ENCODE peak calls at places on chromosomes 12 and 14, in ten cellular contexts. V is PC-3; W is IMR-90; A is CD4-positive, alpha-beta T cell; E is A549; P is Caco-2; L is GM12865; Z is AG04450; G is OCI-LY7; M is astrocyte of the spinal cord. R is an unnamed sample.

GRCh38 chr12:55745361-55746146 is 2.6 kb downstream of the GDF11 start:
- DNase-seq in V (no peak), W (no peak), A (no peak), E (no peak), P (no peak), L (no peak), Z (no peak), G (peak), M (peak), R (peak)

GRCh38 chr14:105491366-105492006 is 440 bp downstream of the TEDC1 start:
- DNase-seq in V (peak), W (peak), A (peak), E (peak), P (peak), L (peak), Z (no peak), G (peak), M (peak), R (peak)

GRCh38 chr12:124620606-124621295 is 53.3 kb upstream of the NCOR2 start:
- DNase-seq in V (no peak), W (peak), A (no peak), E (no peak), P (no peak), L (no peak), Z (no peak), G (no peak), M (peak), R (no peak)

GRCh38 chr12:24661657-24662096 is 287.2 kb downstream of the BCAT1 start:
- DNase-seq in V (no peak), W (peak), A (no peak), E (no peak), P (no peak), L (no peak), Z (peak), G (no peak), M (peak), R (no peak)

GRCh38 chr12:111753144-111753881 is 13.4 kb upstream of the ALDH2 start:
- DNase-seq in V (peak), W (peak), A (no peak), E (peak), P (peak), L (peak), Z (peak), G (peak), M (peak), R (peak)

GRCh38 chr12:114013601-114014345 is 47.6 kb upstream of the RBM19 start:
- DNase-seq in V (peak), W (peak), A (no peak), E (peak), P (peak), L (peak), Z (peak), G (peak), M (peak), R (no peak)

GRCh38 chr14:104085032-104085888 is at the start of gene ASPG:
- DNase-seq in V (no peak), W (no peak), A (no peak), E (peak), P (no peak), L (no peak), Z (no peak), G (peak), M (no peak), R (no peak)

GRCh38 chr14:104554088-104554607 is 25.4 kb upstream of the C14orf180 start:
- DNase-seq in V (no peak), W (no peak), A (no peak), E (no peak), P (no peak), L (no peak), Z (no peak), G (no peak), M (no peak), R (no peak)

GRCh38 chr14:103539056-103539825 is 10.2 kb downstream of the TRMT61A start:
- DNase-seq in V (peak), W (no peak), A (no peak), E (no peak), P (no peak), L (no peak), Z (no peak), G (peak), M (no peak), R (no peak)

GRCh38 chr14:64730681-64731080 is 26.5 kb downstream of the PLEKHG3 start:
- DNase-seq in V (no peak), W (no peak), A (no peak), E (no peak), P (no peak), L (no peak), Z (no peak), G (no peak), M (no peak), R (no peak)

GRCh38 chr14:104341532-104342434 is 203.4 kb downstream of the KIF26A start:
- DNase-seq in V (peak), W (no peak), A (no peak), E (peak), P (peak), L (peak), Z (no peak), G (peak), M (no peak), R (peak)

GRCh38 chr12:2057041-2057792 is 4.4 kb downstream of the CACNA1C start:
- DNase-seq in V (peak), W (peak), A (peak), E (peak), P (peak), L (peak), Z (no peak), G (peak), M (peak), R (peak)

GRCh38 chr12:979355-979754 is 11.7 kb upstream of the ERC1 start:
- DNase-seq in V (no peak), W (no peak), A (no peak), E (no peak), P (no peak), L (no peak), Z (no peak), G (no peak), M (no peak), R (no peak)

GRCh38 chr12:6915023-6915788 is 826 bp downstream of the ENO2 start:
- DNase-seq in V (no peak), W (no peak), A (no peak), E (peak), P (no peak), L (no peak), Z (no peak), G (no peak), M (no peak), R (peak)

GRCh38 chr12:85016423-85016822 is 19.7 kb downstream of the TSPAN19 start:
- DNase-seq in V (peak), W (peak), A (no peak), E (peak), P (no peak), L (no peak), Z (peak), G (no peak), M (peak), R (no peak)

GRCh38 chr14:88562532-88562830 is 356 bp upstream of the ZC3H14 start:
- DNase-seq in V (no peak), W (no peak), A (no peak), E (no peak), P (no peak), L (no peak), Z (no peak), G (no peak), M (no peak), R (no peak)

GRCh38 chr14:88556581-88556980 is 1.8 kb upstream of the PTPN21 start:
- DNase-seq in V (no peak), W (peak), A (no peak), E (no peak), P (no peak), L (no peak), Z (no peak), G (no peak), M (no peak), R (no peak)

GRCh38 chr14:88562831-88563686 is at the start of gene ZC3H14:
- DNase-seq in V (peak), W (peak), A (peak), E (peak), P (peak), L (peak), Z (peak), G (peak), M (peak), R (peak)

GRCh38 chr14:88563845-88564244 is 1.0 kb downstream of the ZC3H14 start:
- DNase-seq in V (no peak), W (no peak), A (no peak), E (no peak), P (no peak), L (no peak), Z (no peak), G (no peak), M (no peak), R (no peak)

GRCh38 chr14:88559852-88560251 is 3.0 kb upstream of the ZC3H14 start:
- DNase-seq in V (peak), W (peak), A (no peak), E (peak), P (peak), L (no peak), Z (peak), G (peak), M (peak), R (no peak)
- TF ChIP-seq CTCF in V (peak), W (peak), A (no peak), E (peak), P (peak), L (no peak), Z (peak), G (peak), M (peak), R (no peak)

DNA sequence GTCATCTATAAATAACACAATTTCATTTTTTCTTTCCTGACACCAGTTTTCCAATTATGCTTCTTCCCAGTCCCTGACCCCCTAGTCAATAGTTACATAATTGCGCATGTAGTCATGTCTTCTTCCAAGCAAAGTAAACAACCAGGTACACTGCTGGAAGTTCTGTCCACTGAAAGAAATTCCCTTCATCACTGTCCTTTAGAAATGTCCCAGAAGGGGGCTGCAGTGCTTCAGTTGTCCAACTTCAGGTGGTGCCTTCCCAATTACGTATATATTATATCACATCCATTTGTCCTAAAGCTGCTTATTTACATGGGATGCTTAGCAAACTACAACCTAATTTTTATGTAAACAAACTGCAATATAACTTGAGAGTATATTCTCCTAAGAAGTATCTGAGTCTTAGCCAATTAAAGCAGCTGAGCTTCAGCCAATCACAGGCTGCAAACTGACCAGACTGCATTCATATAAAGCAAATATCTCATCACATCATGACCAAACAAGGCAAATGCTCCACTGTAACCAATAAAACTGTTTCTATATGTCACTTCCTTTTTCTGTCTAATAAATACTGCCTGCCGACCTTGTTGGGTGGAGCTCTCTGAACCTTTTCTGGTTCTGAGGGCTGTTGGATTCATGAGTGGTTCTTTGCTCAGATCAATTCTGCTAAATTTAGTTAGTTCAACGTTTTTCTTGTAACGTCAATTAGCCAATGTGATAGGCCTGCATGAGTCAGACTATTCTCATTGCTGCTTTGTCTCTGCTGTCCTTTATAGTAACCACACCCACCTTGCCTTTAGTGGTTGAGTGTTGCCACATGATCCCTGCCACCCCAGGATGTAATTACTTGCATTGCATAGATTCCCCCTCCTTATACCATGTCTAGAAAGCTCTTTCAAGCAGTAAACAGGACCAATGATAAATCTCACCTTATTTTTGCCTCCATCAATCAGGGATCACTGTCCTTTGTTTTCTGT is 239.3 kb downstream of the ALG10B start:
- DNase-seq in V (peak), W (no peak), A (no peak), E (peak), P (no peak), L (no peak), Z (no peak), G (no peak), M (no peak), R (no peak)
- TF ChIP-seq CTCF in V (peak), W (no peak), A (no peak), E (no peak), P (no peak), L (no peak), Z (no peak), G (no peak), M (no peak), R (no peak)

GRCh38 chr14:23464700-23465099 is 4.8 kb upstream of the NGDN start:
- DNase-seq in V (no peak), W (no peak), A (no peak), E (no peak), P (no peak), L (no peak), Z (no peak), G (no peak), M (no peak), R (no peak)

GRCh38 chr14:23469127-23469905 is at the start of gene NGDN:
- DNase-seq in V (peak), W (peak), A (peak), E (peak), P (peak), L (peak), Z (peak), G (peak), M (peak), R (peak)

GRCh38 chr14:23460960-23461359 is 8.5 kb upstream of the NGDN start:
- DNase-seq in V (no peak), W (no peak), A (no peak), E (peak), P (no peak), L (no peak), Z (no peak), G (no peak), M (no peak), R (no peak)

GRCh38 chr14:23468704-23469126 is 788 bp upstream of the NGDN start:
- DNase-seq in V (no peak), W (no peak), A (no peak), E (no peak), P (no peak), L (no peak), Z (no peak), G (peak), M (no peak), R (no peak)

DNA sequence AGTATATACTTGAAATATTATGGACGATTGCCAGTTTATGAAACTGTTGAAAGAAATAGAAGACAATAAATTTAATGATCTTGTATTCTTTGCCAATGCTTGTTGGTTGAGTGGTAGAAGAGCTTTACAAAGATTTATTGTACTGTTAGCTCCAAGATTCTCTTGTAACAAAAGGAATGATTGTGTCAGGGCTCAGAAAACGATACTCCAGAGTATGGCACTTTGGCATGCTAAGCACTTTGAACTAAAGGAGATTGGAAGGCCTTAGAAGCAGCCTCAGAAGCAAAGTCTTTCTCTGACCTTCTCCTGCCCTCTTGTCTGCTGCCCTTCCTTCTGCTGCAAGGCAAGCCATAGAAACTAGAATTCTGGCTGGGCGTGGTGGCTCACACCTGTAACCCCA is 4.2 kb upstream of the NGDN start:
- DNase-seq in V (no peak), W (no peak), A (no peak), E (no peak), P (no peak), L (no peak), Z (no peak), G (no peak), M (no peak), R (no peak)
- TF ChIP-seq CTCF in V (no peak), W (no peak), A (no peak), E (no peak), P (no peak), L (no peak), Z (no peak), G (no peak), M (no peak), R (no peak)

DNA sequence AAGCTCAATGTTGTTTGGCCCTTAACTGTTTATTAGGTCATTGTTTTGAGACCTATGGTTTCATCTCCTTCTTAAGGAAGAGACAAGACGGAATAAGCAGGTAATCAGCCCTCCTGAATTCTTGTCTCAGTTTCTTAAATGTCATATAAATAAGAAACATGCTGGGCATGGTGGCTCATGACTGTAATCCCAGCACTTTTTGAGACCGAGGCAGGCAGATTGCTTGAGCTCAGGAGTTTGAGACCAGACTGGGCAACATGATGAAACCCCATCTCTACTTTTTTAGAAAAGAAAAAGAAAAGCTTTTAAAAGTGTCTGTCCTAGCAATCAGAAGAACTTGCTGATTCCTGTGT is 5.1 kb downstream of the MTRFR start:
- DNase-seq in V (no peak), W (no peak), A (no peak), E (no peak), P (no peak), L (no peak), Z (no peak), G (no peak), M (no peak), R (no peak)
- TF ChIP-seq CTCF in V (no peak), W (no peak), A (peak), E (no peak), P (no peak), L (no peak), Z (no peak), G (no peak), M (no peak), R (no peak)

GRCh38 chr12:132222808-132223173 is 78.5 kb downstream of the NOC4L start:
- DNase-seq in V (no peak), W (no peak), A (no peak), E (no peak), P (no peak), L (no peak), Z (no peak), G (no peak), M (no peak), R (no peak)
- TF ChIP-seq CTCF in V (no peak), W (no peak), A (no peak), E (no peak), P (no peak), L (no peak), Z (no peak), G (no peak), M (no peak), R (no peak)

GRCh38 chr14:100645200-100645985 is 58.2 kb upstream of the BEGAIN start:
- DNase-seq in V (peak), W (peak), A (peak), E (peak), P (peak), L (peak), Z (peak), G (peak), M (peak), R (peak)
- TF ChIP-seq CTCF in V (peak), W (peak), A (peak), E (peak), P (peak), L (peak), Z (peak), G (peak), M (peak), R (peak)